ENCODE peak calls at places on chromosomes 1 and 21, in seven cellular contexts. X, R, Z, E, M, O and C are unnamed samples.

GRCh38 chr21:41641821-41642368 is 125.0 kb downstream of the RIPK4 start:
- DNase-seq in O (no peak), M (peak; percentile 93), E (peak; percentile 51), R (no peak), X (peak; percentile 80), Z (no peak), C (peak; percentile 84)

GRCh38 chr21:40901690-40902089 is 54.7 kb upstream of the DSCAM start:
- DNase-seq in Z (no peak), E (no peak), X (no peak), R (no peak), O (no peak), M (no peak), C (peak; percentile 61)

GRCh38 chr1:36580524-36580923 is 97.8 kb upstream of the CSF3R start:
- DNase-seq in X (peak; percentile 62), R (no peak), E (no peak), M (no peak), O (no peak), Z (no peak), C (no peak)

GRCh38 chr1:186194107-186194756 is 180.8 kb downstream of the TPR start:
- DNase-seq in X (no peak), E (no peak), M (no peak), R (no peak), O (peak; percentile 60), Z (no peak), C (no peak)

GRCh38 chr21:42980312-42980958 is 6.1 kb downstream of the PKNOX1 start:
- DNase-seq in R (no peak), M (no peak), O (no peak), Z (no peak), E (no peak), X (no peak), C (no peak)

GRCh38 chr1:78797108-78797781 is 147.6 kb downstream of the IFI44 start:
- DNase-seq in O (peak; percentile 24), X (no peak), R (no peak), Z (no peak), M (no peak), E (no peak), C (no peak)

GRCh38 chr1:94608142-94608851 is 66.7 kb upstream of the F3 start:
- DNase-seq in X (no peak), O (no peak), M (no peak), E (no peak), Z (no peak), R (peak; percentile 97), C (no peak)

GRCh38 chr1:160092366-160093068 is 5.9 kb downstream of the IGSF8 start:
- DNase-seq in M (no peak), R (no peak), E (no peak), X (no peak), Z (no peak), O (no peak), C (peak; percentile 50)

GRCh38 chr1:201510734-201511133 is 3.8 kb upstream of the CSRP1 start:
- DNase-seq in M (no peak), R (no peak), E (no peak), X (no peak), O (no peak), Z (no peak), C (no peak)

GRCh38 chr1:119943216-119943615 is 46.9 kb upstream of the ADAM30 start:
- DNase-seq in X (no peak), E (no peak), O (no peak), M (no peak), R (no peak), Z (no peak), C (no peak)

GRCh38 chr1:50971748-50972305 is 1.8 kb downstream of the CDKN2C start:
- DNase-seq in O (no peak), X (no peak), E (no peak), M (no peak), R (no peak), Z (no peak), C (no peak)
- H3K4me3 ChIP-seq in O (no peak overlapping the region), X (no peak overlapping the region), E (peak overlapping the region; percentile 86), M (no peak overlapping the region), R (no peak overlapping the region), Z (peak overlapping the region; percentile 94), C (peak overlapping the region; percentile 34)

GRCh38 chr1:150931773-150932172 is 5.6 kb downstream of the SETDB1 start:
- DNase-seq in O (no peak), X (peak; percentile 18), E (no peak), R (no peak), M (peak; percentile 5), Z (peak; percentile 40), C (no peak)
- H3K27me3 ChIP-seq in O (no peaks in the 10 kb centered on the region), X (no peaks in the 10 kb centered on the region), E (no peaks in the 10 kb centered on the region), R (no peaks in the 10 kb centered on the region), M (no peaks in the 10 kb centered on the region), Z (no peaks in the 10 kb centered on the region), C (no peaks in the 10 kb centered on the region)

DNA sequence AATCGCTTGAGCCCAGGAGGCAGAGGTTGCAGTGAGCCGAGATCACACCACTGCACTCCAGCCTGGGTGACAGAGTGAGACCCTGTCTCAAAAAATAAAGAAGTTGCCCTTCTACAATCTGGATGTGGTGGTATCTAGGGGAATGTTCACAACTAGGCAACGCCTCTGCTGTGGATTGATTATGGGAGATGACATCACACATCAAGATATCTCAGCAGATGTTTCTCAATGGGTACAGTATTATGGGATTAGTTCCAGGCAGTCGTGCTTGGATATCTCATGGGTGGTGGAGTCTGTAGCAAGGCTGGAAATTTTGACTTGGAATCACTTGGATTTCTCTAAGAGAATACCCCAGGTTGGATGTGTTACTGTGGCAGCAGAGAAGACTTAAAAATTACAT is 7.7 kb downstream of the IFNAR2 start:
- DNase-seq in M (no peak), Z (no peak), R (no peak), X (no peak), E (no peak), O (peak; percentile 26), C (no peak)
- H3K4me1 ChIP-seq in M (no peaks in the 10 kb centered on the region), Z (peaks cover 96% of the 10 kb centered on the region), R (no peaks in the 10 kb centered on the region), X (peaks cover 6% of the 10 kb centered on the region), E (peaks cover 13% of the 10 kb centered on the region), O (peaks cover 80% of the 10 kb centered on the region), C (peaks cover 7% of the 10 kb centered on the region)

DNA sequence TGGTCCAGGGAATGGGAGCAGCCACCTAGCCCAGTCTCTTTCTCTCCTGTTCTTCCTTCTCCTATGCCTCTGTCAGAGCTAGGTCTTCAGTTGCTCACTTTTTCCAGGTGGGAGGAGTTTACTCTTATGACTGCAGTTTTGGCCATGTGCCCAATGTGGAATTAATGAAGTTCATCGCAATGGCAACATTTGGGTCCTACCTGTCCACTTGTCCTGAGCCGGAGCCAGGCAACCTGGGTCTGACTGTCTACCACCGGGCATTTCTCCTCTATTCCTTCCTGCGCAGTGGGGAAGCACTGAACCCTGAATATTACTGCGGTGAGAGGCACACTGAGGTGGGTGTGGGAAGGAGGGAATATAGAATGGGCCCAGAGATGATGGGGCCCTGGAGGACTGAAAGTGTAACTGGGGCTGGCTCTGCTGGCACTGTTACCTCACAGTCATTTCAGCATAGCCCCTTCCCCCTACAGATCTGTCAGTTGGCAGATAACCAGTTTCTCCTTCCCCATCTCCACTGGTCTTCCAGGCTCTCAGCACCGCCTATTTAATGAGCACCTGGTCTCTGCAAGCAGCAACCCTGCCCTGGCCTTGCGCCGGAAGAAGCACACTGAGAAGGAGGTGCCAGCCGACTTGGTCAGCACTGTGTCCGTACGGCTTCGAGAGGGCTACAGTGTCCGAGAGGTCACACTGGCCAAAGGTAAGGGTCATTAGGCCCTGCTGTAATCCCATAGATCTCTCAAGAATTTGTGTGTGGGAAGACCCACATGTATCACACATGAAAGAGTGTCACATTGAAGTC is 30.1 kb downstream of the SZT2 start:
- DNase-seq in O (no peak), R (no peak), Z (no peak), E (no peak), X (no peak), M (no peak), C (peak; percentile 22)
- H3K4me3 ChIP-seq in O (no peak overlapping the region), R (no peak overlapping the region), Z (no peak overlapping the region), E (no peak overlapping the region), X (no peak overlapping the region), M (no peak overlapping the region), C (no peak overlapping the region)

DNA sequence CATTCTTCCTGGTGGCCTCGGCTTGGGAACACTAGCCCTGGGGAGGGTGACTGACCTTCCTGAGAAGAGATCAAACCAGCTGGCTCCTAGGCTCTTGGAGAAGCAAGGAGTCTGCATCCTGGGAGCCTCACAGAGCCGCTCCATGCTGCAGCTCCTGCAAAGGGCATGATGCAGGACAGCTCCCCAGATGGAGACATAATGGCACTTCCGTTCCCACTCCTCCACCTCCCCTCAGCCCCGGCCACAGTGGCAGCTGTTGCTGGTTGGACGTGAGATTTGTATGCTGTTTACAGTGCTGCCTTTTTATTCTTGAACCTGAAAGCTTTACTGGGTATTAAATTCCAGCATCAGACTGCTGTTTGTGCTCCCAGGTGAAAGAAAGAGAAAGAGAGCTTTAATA is 83.7 kb upstream of the CTTNBP2NL start:
- DNase-seq in Z (no peak), E (no peak), O (no peak), X (no peak), R (no peak), M (no peak), C (no peak)
- H3K27me3 ChIP-seq in Z (peaks cover 5% of the 10 kb centered on the region), E (no peaks in the 10 kb centered on the region), O (no peaks in the 10 kb centered on the region), X (no peaks in the 10 kb centered on the region), R (no peaks in the 10 kb centered on the region), M (peaks cover 6% of the 10 kb centered on the region), C (no peaks in the 10 kb centered on the region)

DNA sequence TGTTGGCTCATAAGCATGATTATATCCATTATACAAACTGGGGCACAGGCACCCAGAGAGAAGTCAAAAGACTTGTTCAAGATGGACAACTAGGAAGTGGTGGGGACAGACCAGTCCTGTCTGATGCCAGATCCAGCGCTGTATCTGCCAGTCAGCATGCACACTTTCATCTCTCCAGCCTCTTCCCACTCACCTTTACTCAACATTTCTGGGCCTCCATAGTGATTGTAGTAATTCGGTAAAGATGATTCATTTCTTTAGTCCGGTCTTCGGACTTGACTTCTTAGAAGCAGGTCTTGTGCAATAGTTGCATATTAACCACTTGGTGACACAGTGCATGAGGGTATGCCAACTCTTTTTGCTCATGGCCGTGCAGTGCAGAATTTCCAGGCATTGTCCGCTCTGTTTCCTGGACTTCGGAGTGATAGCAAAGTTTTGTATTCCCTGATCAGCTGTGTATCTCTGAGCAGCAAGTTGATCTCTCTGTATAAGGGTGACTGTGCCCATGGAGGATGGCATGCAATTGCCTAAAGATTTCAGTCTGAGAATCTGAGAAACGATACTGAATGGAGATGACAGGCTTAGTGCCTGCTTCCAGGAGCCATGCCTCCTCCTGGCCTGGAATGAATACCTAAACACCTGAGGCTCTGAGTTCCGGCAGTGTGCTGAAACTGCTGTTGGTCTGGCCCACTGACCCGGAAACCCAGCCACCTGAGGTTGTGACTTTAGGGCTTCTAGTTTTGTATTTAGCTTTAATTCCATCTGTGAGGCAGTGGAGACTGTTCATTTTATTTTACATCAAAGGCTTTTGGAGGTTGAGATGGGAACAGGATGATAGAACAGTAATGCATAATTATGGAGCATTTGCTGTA is 39.0 kb downstream of the GALNT2 start:
- DNase-seq in X (no peak), E (no peak), R (peak; percentile 94), Z (peak; percentile 30), M (peak; percentile 92), O (peak; percentile 34), C (no peak)
- H3K4me1 ChIP-seq in X (peaks cover 1% of the 10 kb centered on the region), E (peaks cover 75% of the 10 kb centered on the region), R (peaks cover 21% of the 10 kb centered on the region), Z (peaks cover 34% of the 10 kb centered on the region), M (peaks cover 54% of the 10 kb centered on the region), O (peaks cover 77% of the 10 kb centered on the region), C (peaks cover 14% of the 10 kb centered on the region)

DNA sequence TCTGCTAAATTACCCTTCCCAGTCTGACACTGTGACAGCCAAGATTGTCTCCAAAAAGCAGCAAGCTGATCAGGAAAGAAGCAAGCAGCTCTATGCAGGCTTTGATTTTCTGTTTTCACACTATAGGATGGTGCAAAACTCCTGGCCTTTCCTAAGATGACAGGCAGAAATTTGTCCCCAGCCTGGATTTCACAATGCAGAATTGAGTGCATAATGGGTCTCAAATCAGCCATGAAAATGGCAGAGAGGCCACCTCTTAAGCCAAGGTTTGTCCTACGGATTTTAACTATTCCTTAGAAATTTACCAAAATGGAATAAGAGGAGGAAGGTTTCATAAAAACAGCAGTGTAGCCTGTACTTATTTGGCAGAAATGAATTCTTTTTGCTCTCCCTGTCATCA is 1.2 kb downstream of the SGIP1 start:
- DNase-seq in O (no peak), Z (no peak), X (no peak), R (no peak), E (no peak), M (no peak), C (no peak)
- H3K4me3 ChIP-seq in O (no peak overlapping the region), Z (no peak overlapping the region), X (no peak overlapping the region), R (no peak overlapping the region), E (peak overlapping the region; percentile 76), M (peak overlapping the region; percentile 71), C (peak overlapping the region; percentile 73)